ENCODE peak calls at places on chromosomes 1 and 21, in five cellular contexts. T is fibroblast of mammary gland, R is GOT3, Y is colonic mucosa, C is globus pallidus. D is an unnamed sample.

GRCh38 chr1:23638786-23639241 is 52.8 kb upstream of the RPL11 start:
- DNase-seq in R (no peak), Y (no peak), C (no peak), T (peak), D (no peak)

GRCh38 chr1:85465099-85465790 is at the start of gene DDAH1:
- DNase-seq in R (no peak), C (peak), T (peak), Y (peak), D (no peak)

GRCh38 chr1:67771152-67771551 is 62.1 kb downstream of the GNG12 start:
- DNase-seq in Y (no peak), C (no peak), R (no peak), T (peak), D (no peak)

GRCh38 chr1:113963281-113963906 is 15.9 kb upstream of the OLFML3 start:
- DNase-seq in R (no peak), T (no peak), C (peak), Y (no peak), D (no peak)

GRCh38 chr1:169779150-169779549 is 15.6 kb downstream of the METTL18 start:
- DNase-seq in Y (no peak), R (no peak), T (no peak), C (no peak), D (no peak)

GRCh38 chr1:21149430-21149861 is 27.3 kb downstream of the EIF4G3 start:
- DNase-seq in Y (peak), T (peak), R (no peak), C (peak), D (no peak)

GRCh38 chr21:32991299-32991850 is 34.4 kb upstream of the OLIG2 start:
- DNase-seq in Y (no peak), R (no peak), T (no peak), C (no peak), D (no peak)

GRCh38 chr1:77540501-77541161 is 141.8 kb downstream of the ZZZ3 start:
- DNase-seq in T (peak), C (no peak), Y (no peak), R (no peak), D (no peak)

GRCh38 chr1:245538671-245539070 is 383.9 kb downstream of the KIF26B start:
- DNase-seq in T (peak), R (no peak), Y (no peak), C (no peak), D (no peak)